ENCODE peak calls at places on chromosomes 3 and 15, in seven cellular contexts. N, X, W, S, P, A and U are unnamed samples.

GRCh38 chr3:134471521-134472193 is 14.1 kb downstream of the ANAPC13 start:
- DNase-seq in P (no peak), A (no peak), N (no peak), X (no peak), S (no peak), W (peak), U (peak)

GRCh38 chr3:8052599-8053185 is 448.9 kb upstream of the LMCD1 start:
- DNase-seq in N (no peak), P (peak), X (no peak), W (peak), S (no peak), A (no peak), U (no peak)

GRCh38 chr3:134658555-134658954 is 7.7 kb upstream of the KY start:
- DNase-seq in W (no peak), S (no peak), X (no peak), N (no peak), A (no peak), P (no peak), U (no peak)

GRCh38 chr15:85745525-85745924 is 49.2 kb downstream of the KLHL25 start:
- DNase-seq in A (no peak), W (no peak), S (no peak), P (no peak), X (no peak), N (no peak), U (no peak)

GRCh38 chr3:30548605-30549004 is 57.8 kb upstream of the TGFBR2 start:
- DNase-seq in N (no peak), A (no peak), W (no peak), X (no peak), S (no peak), P (no peak), U (no peak)

GRCh38 chr3:193875601-193876321 is 260.2 kb upstream of the HES1 start:
- DNase-seq in X (no peak), N (no peak), S (no peak), P (no peak), A (no peak), W (no peak), U (no peak)

GRCh38 chr3:30668051-30668609 is 61.7 kb downstream of the TGFBR2 start:
- DNase-seq in P (no peak), X (no peak), A (no peak), S (no peak), N (no peak), W (no peak), U (no peak)

GRCh38 chr3:116929534-116930222 is 220.1 kb downstream of the TUSC7 start:
- DNase-seq in W (peak), A (no peak), P (no peak), N (no peak), X (no peak), S (no peak), U (no peak)

GRCh38 chr15:62958528-62958927 is 84.0 kb upstream of the TPM1 start:
- DNase-seq in P (no peak), N (no peak), X (no peak), W (no peak), S (no peak), A (no peak), U (no peak)

GRCh38 chr3:81443457-81443782 is 318.0 kb downstream of the GBE1 start:
- DNase-seq in A (no peak), S (no peak), W (no peak), X (no peak), P (no peak), N (no peak), U (no peak)

GRCh38 chr3:120767106-120767505 is 24.6 kb downstream of the GTF2E1 start:
- DNase-seq in S (no peak), X (no peak), N (no peak), A (no peak), P (no peak), W (peak), U (no peak)

GRCh38 chr15:42696626-42697025 is 40.3 kb downstream of the CDAN1 start:
- DNase-seq in A (no peak), X (no peak), N (no peak), W (no peak), P (no peak), S (no peak), U (no peak)

GRCh38 chr3:151630035-151630434 is 103.7 kb upstream of the AADACL2 start:
- DNase-seq in N (no peak), X (no peak), A (no peak), S (no peak), W (peak), P (no peak), U (no peak)

GRCh38 chr3:15291589-15292541 is 40.5 kb downstream of the SH3BP5 start:
- DNase-seq in P (no peak), W (no peak), S (peak), X (peak), A (no peak), N (no peak), U (no peak)

GRCh38 chr15:99616773-99617342 is 51.1 kb downstream of the MEF2A start:
- DNase-seq in X (no peak), N (no peak), S (no peak), W (no peak), A (no peak), P (no peak), U (no peak)

GRCh38 chr3:102006812-102007485 is 157.6 kb downstream of the NFKBIZ start:
- DNase-seq in A (no peak), N (peak), X (no peak), W (peak), P (peak), S (no peak), U (peak)

GRCh38 chr3:10528046-10528445 is 22.7 kb upstream of the ATP2B2 start:
- DNase-seq in W (no peak), A (no peak), P (no peak), S (no peak), X (no peak), N (no peak), U (no peak)

GRCh38 chr15:47460775-47461174 is 256.5 kb upstream of the SEMA6D start:
- DNase-seq in X (no peak), A (no peak), P (no peak), S (no peak), W (no peak), N (no peak), U (no peak)

GRCh38 chr3:134312873-134313838 is 61.1 kb downstream of the AMOTL2 start:
- DNase-seq in W (peak), A (no peak), X (no peak), N (no peak), P (no peak), S (no peak), U (no peak)

GRCh38 chr15:76341366-76342045 is 4.9 kb downstream of the ISL2 start:
- DNase-seq in N (no peak), W (no peak), P (no peak), S (no peak), X (no peak), A (no peak), U (no peak)

GRCh38 chr15:41284425-41285177 is 47.8 kb downstream of the OIP5 start:
- DNase-seq in S (no peak), P (no peak), W (no peak), A (no peak), X (no peak), N (no peak), U (peak)

GRCh38 chr15:53038542-53038941 is 248.4 kb upstream of the ONECUT1 start:
- DNase-seq in X (no peak), W (no peak), N (no peak), A (no peak), P (no peak), S (no peak), U (no peak)

GRCh38 chr15:98433856-98434255 is 214.5 kb upstream of the IGF1R start:
- DNase-seq in W (no peak), A (no peak), X (no peak), N (no peak), P (no peak), S (no peak), U (no peak)

GRCh38 chr3:142318331-142318730 is 92.9 kb upstream of the GK5 start:
- DNase-seq in N (no peak), S (no peak), X (no peak), W (peak), P (no peak), A (no peak), U (no peak)

GRCh38 chr3:192933259-192933658 is 15.6 kb upstream of the MB21D2 start:
- DNase-seq in A (no peak), S (no peak), X (no peak), P (no peak), W (no peak), N (no peak), U (no peak)

GRCh38 chr15:83053151-83053550 is 13.9 kb downstream of the BTBD1 start:
- DNase-seq in P (peak), N (peak), W (peak), S (no peak), X (no peak), A (no peak), U (peak)

GRCh38 chr3:114370537-114371174 is 76.8 kb downstream of the TIGIT start:
- DNase-seq in X (no peak), A (no peak), S (no peak), N (no peak), P (no peak), W (no peak), U (no peak)

GRCh38 chr15:33195283-33195682 is 769 bp upstream of the FMN1 start:
- DNase-seq in W (no peak), S (no peak), X (no peak), P (no peak), N (no peak), A (no peak), U (no peak)

GRCh38 chr15:90813796-90814192 is 54.6 kb upstream of the FURIN start:
- DNase-seq in W (no peak), P (no peak), X (no peak), S (no peak), A (no peak), N (no peak), U (no peak)

GRCh38 chr15:45328663-45329062 is 49.7 kb downstream of the GATM start:
- DNase-seq in W (no peak), N (no peak), A (no peak), P (no peak), X (no peak), S (no peak), U (no peak)

GRCh38 chr3:153144779-153145178 is 17.2 kb upstream of the RAP2B start:
- DNase-seq in A (no peak), P (no peak), X (no peak), S (no peak), W (peak), N (no peak), U (no peak)

GRCh38 chr3:5798809-5799208 is 611.3 kb downstream of the EDEM1 start:
- DNase-seq in A (no peak), S (no peak), P (no peak), N (no peak), W (peak), X (no peak), U (no peak)

GRCh38 chr3:124360140-124360539 is 368.2 kb upstream of the ROPN1 start:
- DNase-seq in X (no peak), P (no peak), W (no peak), S (no peak), N (no peak), A (no peak), U (no peak)

GRCh38 chr3:43378066-43378935 is 92.0 kb downstream of the SNRK start:
- DNase-seq in P (no peak), A (peak), W (peak), S (peak), N (no peak), X (peak), U (peak)

GRCh38 chr3:186097663-186098451 is 11.0 kb downstream of the ETV5 start:
- DNase-seq in W (peak), X (no peak), A (no peak), P (peak), N (peak), S (no peak), U (peak)

GRCh38 chr15:70653426-70653825 is 109.9 kb downstream of the UACA start:
- DNase-seq in A (no peak), N (no peak), W (no peak), P (no peak), X (no peak), S (no peak), U (no peak)

GRCh38 chr3:172208586-172209332 is 169.4 kb downstream of the FNDC3B start:
- DNase-seq in P (no peak), X (no peak), S (no peak), N (no peak), W (no peak), A (no peak), U (no peak)